ENCODE peak calls at places on chromosomes 13 and 19, in six cellular contexts. V is HEK293T; H is anterior cingulate cortex; Y is activated effector memory CD4-positive, alpha-beta T cell treated with anti-CD3 and anti-CD28 coated beads, Interleukin-2, amount 50 U/mL, for 16 hours; N is cardiac muscle cell; R is aorta. S is an unnamed sample.

GRCh38 chr19:18089726-18090125 is 3.0 kb upstream of the IL12RB1 start:
- DNase-seq in H (peak; percentile 86), N (no peak), V (no peak), Y (no peak), R (no peak), S (no peak)

GRCh38 chr13:111590796-111591195 is 270.4 kb downstream of the TEX29 start:
- DNase-seq in N (no peak), V (no peak), R (no peak), Y (no peak), H (no peak), S (no peak)

GRCh38 chr13:114179087-114179658 is at the start of gene CFAP97D2:
- DNase-seq in Y (no peak), N (no peak), V (no peak), H (no peak), R (no peak), S (no peak)

GRCh38 chr13:21060827-21061076 is 634 bp downstream of the LATS2 start:
- DNase-seq in N (no peak), R (peak; percentile 55), V (no peak), Y (no peak), H (no peak), S (no peak)

GRCh38 chr13:104074326-104074725 is 1008.1 kb upstream of the SLC10A2 start:
- DNase-seq in V (no peak), N (peak; percentile 33), R (no peak), Y (no peak), H (no peak), S (no peak)

GRCh38 chr19:40348961-40349507 is 539 bp downstream of the PLD3 start:
- DNase-seq in V (no peak), N (peak; percentile 48), R (no peak), Y (no peak), H (no peak), S (no peak)

GRCh38 chr13:39893808-39894207 is 238.3 kb downstream of the COG6 start:
- DNase-seq in H (no peak), Y (no peak), V (no peak), R (no peak), N (no peak), S (no peak)

GRCh38 chr19:35777411-35777841 is 2.1 kb downstream of the ARHGAP33 start:
- DNase-seq in H (peak; percentile 21), V (no peak), R (no peak), Y (no peak), N (no peak), S (peak; percentile 44)

GRCh38 chr19:14059093-14059480 is 2.8 kb downstream of the PALM3 start:
- DNase-seq in Y (peak; percentile 81), H (no peak), N (peak; percentile 8), V (peak; percentile 56), R (no peak), S (no peak)

GRCh38 chr13:109148243-109148642 is 518.8 kb downstream of the MYO16 start:
- DNase-seq in H (no peak), R (no peak), N (peak; percentile 12), Y (no peak), V (no peak), S (no peak)

GRCh38 chr13:20127563-20128458 is 33.0 kb downstream of the GJA3 start:
- DNase-seq in R (peak; percentile 79), H (peak; percentile 34), N (peak; percentile 65), Y (peak; percentile 78), V (peak; percentile 46), S (no peak)

GRCh38 chr13:114248011-114248410 is 13.3 kb downstream of the CDC16 start:
- DNase-seq in V (no peak), Y (no peak), R (no peak), H (no peak), N (no peak), S (no peak)

GRCh38 chr13:108957369-108958012 is 328.1 kb downstream of the MYO16 start:
- DNase-seq in R (no peak), Y (no peak), H (no peak), V (no peak), N (peak; percentile 70), S (peak; percentile 60)

GRCh38 chr13:41311607-41312500 is 787 bp downstream of the NAA16 start:
- DNase-seq in H (peak; percentile 45), V (peak; percentile 41), R (peak; percentile 54), Y (peak; percentile 86), N (peak; percentile 59), S (peak; percentile 23)

GRCh38 chr13:44402902-44403719 is 29.5 kb downstream of the SERP2 start:
- DNase-seq in R (no peak), H (no peak), N (no peak), V (no peak), Y (no peak), S (no peak)

GRCh38 chr13:109592776-109593175 is 193.6 kb downstream of the IRS2 start:
- DNase-seq in Y (no peak), R (no peak), H (no peak), N (no peak), V (no peak), S (no peak)

GRCh38 chr19:45515807-45516401 is 8.6 kb downstream of the VASP start:
- DNase-seq in Y (no peak), V (no peak), R (no peak), H (no peak), N (no peak), S (no peak)

GRCh38 chr13:99250977-99251825 is 7.0 kb downstream of the GPR18 start:
- DNase-seq in V (no peak), N (peak; percentile 25), Y (no peak), H (no peak), R (no peak), S (no peak)

S was measured in COLO829.